ENCODE peak calls at places on chromosomes 3 and 15, in six cellular contexts. D is left ventricle myocardium inferior, K is kidney epithelial cell, E is right lobe of liver, T is fibroblast of mammary gland, L is spleen. S is an unnamed sample.

GRCh38 chr15:36430721-36431265 is 148.6 kb upstream of the CDIN1 start:
- DNase-seq in D (no peak), K (no peak), E (no peak), T (no peak), L (no peak), S (no peak)

GRCh38 chr3:33125840-33126239 is 12.0 kb downstream of the CRTAP start:
- DNase-seq in D (no peak), K (no peak), E (no peak), T (no peak), L (no peak), S (no peak)

GRCh38 chr3:130925628-130926027 is 31.7 kb downstream of the ATP2C1 start:
- DNase-seq in D (no peak), K (no peak), E (no peak), T (peak; percentile 50), L (no peak), S (no peak)

GRCh38 chr3:11570789-11571495 is 72.8 kb downstream of the VGLL4 start:
- DNase-seq in D (no peak), K (no peak), E (no peak), T (peak; percentile 76), L (no peak), S (no peak)

GRCh38 chr3:77065750-77066149 is 25.9 kb downstream of the ROBO2 start:
- DNase-seq in D (no peak), K (no peak), E (no peak), T (no peak), L (no peak), S (no peak)

GRCh38 chr3:97121386-97121785 is 307.0 kb downstream of the EPHA6 start:
- DNase-seq in D (no peak), K (no peak), E (no peak), T (no peak), L (no peak), S (no peak)

GRCh38 chr15:94287794-94288246 is 56.5 kb downstream of the MCTP2 start:
- DNase-seq in D (no peak), K (no peak), E (no peak), T (no peak), L (peak; percentile 84), S (peak; percentile 58)

GRCh38 chr3:20552605-20553275 is 366.7 kb upstream of the SGO1 start:
- DNase-seq in D (no peak), K (no peak), E (no peak), T (no peak), L (no peak), S (no peak)

GRCh38 chr15:33243393-33243792 is 48.9 kb upstream of the FMN1 start:
- DNase-seq in D (no peak), K (peak; percentile 51), E (no peak), T (peak; percentile 36), L (no peak), S (no peak)

GRCh38 chr15:65318870-65319356 is 14.4 kb downstream of the RNU5B-1 start:
- DNase-seq in D (peak; percentile 69), K (no peak), E (peak; percentile 79), T (peak; percentile 79), L (peak; percentile 89), S (peak; percentile 85)

GRCh38 chr3:44970916-44971490 is 5.0 kb downstream of the ZDHHC3 start:
- DNase-seq in D (no peak), K (no peak), E (no peak), T (no peak), L (no peak), S (no peak)

GRCh38 chr3:81592101-81592500 is 169.3 kb downstream of the GBE1 start:
- DNase-seq in D (no peak), K (no peak), E (no peak), T (peak; percentile 50), L (no peak), S (no peak)

GRCh38 chr15:31019986-31020385 is 28.6 kb upstream of the MTMR10 start:
- DNase-seq in D (no peak), K (no peak), E (no peak), T (no peak), L (no peak), S (no peak)

GRCh38 chr3:7333125-7333524 is 472.2 kb downstream of the GRM7 start:
- DNase-seq in D (no peak), K (no peak), E (no peak), T (no peak), L (no peak), S (no peak)

GRCh38 chr3:78096488-78097255 is 1056.8 kb downstream of the ROBO2 start:
- DNase-seq in D (no peak), K (peak; percentile 49), E (no peak), T (no peak), L (no peak), S (no peak)

GRCh38 chr3:182248349-182248880 is 536.7 kb downstream of the SOX2 start:
- DNase-seq in D (no peak), K (no peak), E (no peak), T (no peak), L (no peak), S (no peak)

GRCh38 chr3:49461443-49462171 is 8.5 kb upstream of the DAG1 start:
- DNase-seq in D (no peak), K (no peak), E (no peak), T (no peak), L (no peak), S (no peak)

GRCh38 chr3:137906985-137907649 is 102.8 kb upstream of the CLDN18 start:
- DNase-seq in D (no peak), K (no peak), E (no peak), T (no peak), L (peak; percentile 66), S (no peak)

GRCh38 chr3:127961963-127962362 is 46.9 kb downstream of the KBTBD12 start:
- DNase-seq in D (no peak), K (peak; percentile 64), E (no peak), T (peak; percentile 21), L (no peak), S (no peak)

GRCh38 chr15:22963546-22964125 is 16.5 kb downstream of the CYFIP1 start:
- DNase-seq in D (no peak), K (no peak), E (no peak), T (peak; percentile 19), L (peak; percentile 64), S (peak; percentile 8)

GRCh38 chr15:90300988-90301715 is 35.7 kb downstream of the NGRN start:
- DNase-seq in D (peak; percentile 55), K (no peak), E (peak; percentile 65), T (peak; percentile 44), L (peak; percentile 90), S (peak; percentile 67)

GRCh38 chr15:99925661-99926461 is 192.6 kb upstream of the LYSMD4 start:
- DNase-seq in D (peak; percentile 62), K (no peak), E (peak; percentile 80), T (no peak), L (peak; percentile 97), S (peak; percentile 89)

GRCh38 chr15:50380089-50380488 is 25.1 kb upstream of the GABPB1 start:
- DNase-seq in D (no peak), K (no peak), E (no peak), T (peak; percentile 56), L (no peak), S (no peak)

GRCh38 chr15:82894971-82895520 is 57.5 kb downstream of the HOMER2 start:
- DNase-seq in D (no peak), K (no peak), E (no peak), T (no peak), L (no peak), S (no peak)

GRCh38 chr3:94967196-94967595 is 904.3 kb downstream of the NSUN3 start:
- DNase-seq in D (no peak), K (no peak), E (no peak), T (no peak), L (no peak), S (no peak)

GRCh38 chr15:73078722-73079121 is 26.5 kb downstream of the NEO1 start:
- DNase-seq in D (no peak), K (peak; percentile 60), E (no peak), T (peak; percentile 86), L (no peak), S (peak; percentile 59)

GRCh38 chr3:65615329-65615728 is 423.4 kb downstream of the MAGI1 start:
- DNase-seq in D (no peak), K (no peak), E (no peak), T (no peak), L (no peak), S (no peak)

GRCh38 chr15:73647259-73648026 is 14.3 kb upstream of the NPTN start:
- DNase-seq in D (no peak), K (no peak), E (no peak), T (no peak), L (no peak), S (no peak)

DNA sequence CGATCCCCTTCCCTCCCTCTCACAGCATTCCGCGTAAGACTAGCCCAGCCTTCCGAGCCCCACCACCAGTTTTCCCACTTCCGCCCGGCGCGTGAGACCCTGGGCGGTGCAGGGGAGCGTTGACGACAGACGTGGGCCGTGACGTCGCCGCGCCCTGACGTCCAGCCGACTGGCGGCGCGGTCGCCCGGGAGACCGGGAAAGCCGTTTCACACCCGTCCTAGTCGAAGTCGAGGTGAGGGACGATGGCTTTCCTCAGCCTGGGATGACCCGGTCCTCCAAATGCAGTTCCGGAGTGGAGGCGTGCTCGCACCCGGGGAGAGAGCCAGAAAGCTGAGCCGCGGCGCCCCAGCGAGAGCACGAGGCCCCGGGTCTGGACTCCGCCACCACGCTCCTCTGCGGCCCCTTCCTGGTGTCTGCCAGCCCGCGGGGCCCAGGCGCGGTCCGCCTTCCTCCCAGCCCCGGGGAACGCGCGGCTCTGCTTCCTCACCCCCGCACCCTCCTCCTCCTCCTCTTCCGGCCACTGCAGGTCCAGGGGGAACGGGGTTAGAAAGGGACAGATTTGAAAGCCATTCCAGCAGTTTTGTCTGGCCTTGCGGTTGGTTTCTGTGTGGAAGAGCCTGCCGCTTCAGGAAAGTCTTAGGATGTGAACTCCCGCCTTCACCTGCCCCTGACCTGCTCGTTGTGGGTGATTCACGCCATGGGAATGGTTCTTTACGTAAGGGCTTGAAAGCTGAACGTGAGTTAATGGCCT is at the start of gene LEKR1:
- DNase-seq in D (peak; percentile 91), K (peak; percentile 85), E (peak; percentile 89), T (peak; percentile 94), L (peak; percentile 93), S (peak; percentile 93)
- TF ChIP-seq CTCF in D (peak; percentile 6), K (no peak), E (no peak), T (no peak), L (no peak), S (no peak)

GRCh38 chr3:133274477-133274876 is 125.4 kb upstream of the BFSP2 start:
- DNase-seq in D (no peak), K (no peak), E (no peak), T (no peak), L (no peak), S (no peak)
- TF ChIP-seq CTCF in D (no peak), K (no peak), E (no peak), T (no peak), L (no peak), S (no peak)

GRCh38 chr3:39065197-39065596 is 13.4 kb downstream of the WDR48 start:
- DNase-seq in D (no peak), K (peak; percentile 32), E (no peak), T (peak; percentile 31), L (no peak), S (no peak)
- TF ChIP-seq CTCF in D (peak; percentile 39), K (peak; percentile 65), E (peak; percentile 29), T (peak; percentile 49), L (no peak), S (no peak)

DNA sequence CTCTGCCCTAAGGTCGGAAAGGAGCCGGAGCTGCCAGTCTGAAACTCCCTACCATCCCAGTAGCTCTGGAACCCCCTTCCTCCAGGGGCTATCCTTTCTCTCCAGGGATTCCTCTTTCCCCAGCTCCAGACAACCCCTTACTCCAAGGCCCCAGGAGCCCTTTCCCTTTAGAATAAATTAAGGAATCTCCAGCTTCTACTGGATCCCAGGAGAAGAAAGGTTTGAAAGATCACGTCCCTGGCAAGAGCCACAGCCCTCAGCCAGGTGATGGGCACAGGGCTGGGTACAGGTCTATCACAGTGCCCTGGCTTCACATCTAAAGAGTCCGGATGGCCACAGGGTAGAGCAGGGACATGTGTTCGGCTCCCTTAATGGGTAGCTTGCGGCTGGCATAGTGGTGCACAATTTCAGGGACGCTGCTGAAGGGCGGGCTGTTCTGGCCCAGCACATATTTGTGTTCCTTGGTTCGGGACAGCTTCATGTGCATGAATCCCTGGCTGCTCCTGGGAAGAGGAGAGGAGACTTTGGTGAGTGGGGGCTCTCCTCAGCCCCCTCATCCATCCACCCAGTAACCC is 20.0 kb downstream of the SHF start:
- DNase-seq in D (no peak), K (no peak), E (no peak), T (no peak), L (peak; percentile 74), S (no peak)
- TF ChIP-seq CTCF in D (no peak), K (no peak), E (no peak), T (no peak), L (peak; percentile 31), S (no peak)

S was measured in mucosa of descending colon.